ENCODE peak calls at places on chromosomes 5 and 9, in ten cellular contexts. Z is NCI-H446 treated with DMSO at 0.1 percent for 48 hours; O is smooth muscle cell of the brain vasculature; K is iPS DF 19.7; E is central memory CD8-positive, alpha-beta T cell; R is Panc1; G is cardiac muscle cell; W is GM10248; X is kidney glomerular epithelial cell; I is G401. T is an unnamed sample.
A peak's percentile ranks its signal among the peaks of the same experiment; 100 is the strongest.

GRCh38 chr9:132197856-132198550 is 36.1 kb downstream of the NTNG2 start:
- DNase-seq in Z (no peak), O (no peak), K (no peak), E (no peak), R (no peak), G (no peak), W (no peak), X (no peak), I (no peak), T (no peak)

GRCh38 chr5:140828402-140828737 is 610 bp downstream of the PCDHA6 start:
- DNase-seq in Z (peak; percentile 19), O (no peak), K (peak; percentile 23), E (no peak), R (no peak), G (peak; percentile 31), W (no peak), X (peak; percentile 7), I (peak; percentile 11), T (no peak)

GRCh38 chr5:96432245-96433065 is 593 bp downstream of the PCSK1 start:
- DNase-seq in Z (peak; percentile 90), O (no peak), K (no peak), E (no peak), R (no peak), G (no peak), W (peak; percentile 28), X (no peak), I (no peak), T (no peak)

GRCh38 chr5:55966284-55966683 is 28.5 kb downstream of the IL6ST start:
- DNase-seq in Z (no peak), O (no peak), K (no peak), E (no peak), R (no peak), G (no peak), W (no peak), X (no peak), I (no peak), T (no peak)

GRCh38 chr5:140043508-140043872 is 391 bp upstream of the NRG2 start:
- DNase-seq in Z (no peak), O (no peak), K (no peak), E (no peak), R (peak; percentile 48), G (peak; percentile 56), W (peak; percentile 47), X (no peak), I (peak; percentile 72), T (no peak)

GRCh38 chr9:72037571-72037970 is 22.8 kb downstream of the C9orf57 start:
- DNase-seq in Z (no peak), O (no peak), K (no peak), E (no peak), R (no peak), G (no peak), W (no peak), X (no peak), I (no peak), T (no peak)

GRCh38 chr9:108153391-108153790 is 663.8 kb upstream of the KLF4 start:
- DNase-seq in Z (no peak), O (no peak), K (no peak), E (no peak), R (no peak), G (no peak), W (no peak), X (no peak), I (no peak), T (no peak)

GRCh38 chr9:93984860-93985259 is 29.7 kb upstream of the BARX1 start:
- DNase-seq in Z (no peak), O (no peak), K (no peak), E (no peak), R (no peak), G (no peak), W (no peak), X (no peak), I (no peak), T (no peak)

GRCh38 chr5:134537297-134537696 is 11.8 kb downstream of the JADE2 start:
- DNase-seq in Z (no peak), O (no peak), K (no peak), E (no peak), R (no peak), G (no peak), W (no peak), X (no peak), I (no peak), T (no peak)

GRCh38 chr5:85647349-85648127 is 970.2 kb upstream of the COX7C start:
- DNase-seq in Z (no peak), O (no peak), K (no peak), E (no peak), R (no peak), G (no peak), W (no peak), X (no peak), I (no peak), T (no peak)

GRCh38 chr5:10849278-10849677 is 88.2 kb upstream of the DAP start:
- DNase-seq in Z (no peak), O (no peak), K (no peak), E (no peak), R (no peak), G (no peak), W (no peak), X (no peak), I (no peak), T (no peak)

GRCh38 chr9:76817489-76817888 is 53.3 kb downstream of the PCA3 start:
- DNase-seq in Z (no peak), O (peak; percentile 9), K (no peak), E (no peak), R (no peak), G (no peak), W (no peak), X (peak; percentile 46), I (no peak), T (no peak)

GRCh38 chr5:168916852-168917251 is 337.7 kb upstream of the PANK3 start:
- DNase-seq in Z (no peak), O (no peak), K (no peak), E (no peak), R (no peak), G (no peak), W (no peak), X (peak; percentile 62), I (no peak), T (no peak)

GRCh38 chr5:10601246-10602030 is 37.6 kb downstream of the ANKRD33B start:
- DNase-seq in Z (peak; percentile 99), O (peak; percentile 82), K (no peak), E (no peak), R (no peak), G (peak; percentile 41), W (no peak), X (peak; percentile 86), I (peak; percentile 70), T (no peak)

GRCh38 chr9:35962126-35962906 is 4.4 kb upstream of the OR2S2 start:
- DNase-seq in Z (peak; percentile 21), O (no peak), K (no peak), E (no peak), R (no peak), G (no peak), W (no peak), X (peak; percentile 30), I (peak; percentile 47), T (no peak)

GRCh38 chr5:10456583-10457562 is 15.2 kb downstream of the ROPN1L start:
- DNase-seq in Z (no peak), O (no peak), K (no peak), E (no peak), R (no peak), G (no peak), W (no peak), X (no peak), I (no peak), T (no peak)

GRCh38 chr5:64318175-64318574 is 152.5 kb downstream of the RNF180 start:
- DNase-seq in Z (no peak), O (no peak), K (no peak), E (no peak), R (no peak), G (no peak), W (no peak), X (no peak), I (no peak), T (no peak)

GRCh38 chr5:170238456-170238855 is 5.7 kb downstream of the C5orf58 start:
- DNase-seq in Z (no peak), O (no peak), K (no peak), E (no peak), R (no peak), G (no peak), W (no peak), X (no peak), I (no peak), T (no peak)

GRCh38 chr9:127144670-127145458 is 22.4 kb upstream of the ANGPTL2 start:
- DNase-seq in Z (no peak), O (no peak), K (no peak), E (no peak), R (no peak), G (peak; percentile 59), W (no peak), X (no peak), I (no peak), T (no peak)

GRCh38 chr5:43042626-43043399 is 2.7 kb upstream of the ANXA2R start:
- DNase-seq in Z (peak; percentile 73), O (no peak), K (no peak), E (peak; percentile 57), R (peak; percentile 75), G (peak; percentile 59), W (peak; percentile 67), X (no peak), I (peak; percentile 43), T (peak; percentile 52)